ENCODE peak calls at places on chromosomes 1 and 21, in eight cellular contexts. Y is CD8-positive, alpha-beta T cell; G is DMS53; C is neural progenitor cell; W is H4; Q is activated naive CD4-positive, alpha-beta T cell; J is GF-D8; F is NCI-H1436. D is an unnamed sample.

GRCh38 chr1:88935522-88936222 is 44.3 kb upstream of the GTF2B start:
- DNase-seq in Q (no peak), Y (peak; percentile 8), C (peak; percentile 50), F (no peak), G (peak; percentile 73), W (peak; percentile 23), J (no peak), D (peak; percentile 1)

GRCh38 chr1:233081686-233082085 is 131.3 kb downstream of the NTPCR start:
- DNase-seq in Y (no peak), Q (no peak), C (no peak), J (no peak), G (no peak), W (no peak), F (no peak), D (no peak)

GRCh38 chr1:21963477-21964217 is 13.2 kb upstream of the CELA3B start:
- DNase-seq in Q (peak; percentile 73), F (peak; percentile 61), C (peak; percentile 77), G (peak; percentile 82), W (peak; percentile 56), Y (peak; percentile 86), J (no peak), D (peak; percentile 17)

GRCh38 chr1:162541619-162542141 is 19.8 kb upstream of the UAP1 start:
- DNase-seq in C (no peak), G (no peak), W (peak; percentile 73), F (no peak), Q (no peak), Y (no peak), J (no peak), D (no peak)

GRCh38 chr1:54290443-54291184 is 90.6 kb downstream of the MRPL37 start:
- DNase-seq in C (no peak), J (no peak), Y (no peak), Q (no peak), F (no peak), G (no peak), W (peak; percentile 50), D (no peak)

GRCh38 chr1:80966266-80966665 is 834.5 kb upstream of the ADGRL2 start:
- DNase-seq in Q (no peak), F (no peak), C (no peak), G (no peak), W (no peak), Y (no peak), J (no peak), D (no peak)

GRCh38 chr1:4003846-4004505 is 103.9 kb upstream of the C1orf174 start:
- DNase-seq in Q (no peak), Y (no peak), C (no peak), J (no peak), G (no peak), F (no peak), W (no peak), D (no peak)

GRCh38 chr1:21217812-21218596 is 41.3 kb upstream of the EIF4G3 start:
- DNase-seq in F (peak; percentile 10), C (peak; percentile 79), W (no peak), Q (no peak), G (peak; percentile 57), Y (peak; percentile 27), J (no peak), D (no peak)

GRCh38 chr1:12185556-12186276 is 18.9 kb downstream of the TNFRSF1B start:
- DNase-seq in G (peak; percentile 17), Q (no peak), C (no peak), Y (no peak), F (no peak), W (no peak), J (no peak), D (no peak)

GRCh38 chr1:76285578-76286135 is 211.1 kb downstream of the ST6GALNAC3 start:
- DNase-seq in Y (no peak), F (no peak), Q (no peak), G (no peak), J (no peak), W (no peak), C (no peak), D (no peak)

GRCh38 chr1:110309139-110309538 is 30.0 kb upstream of the RBM15 start:
- DNase-seq in Q (no peak), Y (no peak), J (no peak), W (no peak), G (peak; percentile 12), F (no peak), C (no peak), D (no peak)

GRCh38 chr1:171911506-171911905 is 70.2 kb downstream of the DNM3 start:
- DNase-seq in F (no peak), Q (no peak), W (no peak), G (no peak), Y (no peak), C (peak; percentile 58), J (no peak), D (no peak)

GRCh38 chr1:234546387-234546704 is 63.6 kb downstream of the IRF2BP2 start:
- DNase-seq in J (no peak), C (no peak), Y (no peak), Q (no peak), F (no peak), W (no peak), G (no peak), D (no peak)

GRCh38 chr1:151611832-151612505 is at the start of gene SNX27:
- DNase-seq in J (peak; percentile 90), Y (peak; percentile 86), W (peak; percentile 88), G (peak; percentile 96), C (peak; percentile 99), Q (peak; percentile 77), F (peak; percentile 88), D (peak; percentile 94)

GRCh38 chr1:61282387-61282786 is 200.0 kb downstream of the NFIA start:
- DNase-seq in J (no peak), W (no peak), F (no peak), Q (no peak), G (no peak), C (no peak), Y (no peak), D (no peak)

GRCh38 chr1:14924455-14925325 is 228.9 kb upstream of the TMEM51 start:
- DNase-seq in W (no peak), F (peak; percentile 10), C (peak; percentile 65), G (no peak), J (no peak), Q (no peak), Y (no peak), D (no peak)

GRCh38 chr21:32372755-32373154 is 20.1 kb downstream of the URB1 start:
- DNase-seq in J (no peak), Y (no peak), Q (no peak), W (no peak), C (no peak), F (no peak), G (no peak), D (peak; percentile 9)

GRCh38 chr1:154260127-154260526 is 12.3 kb upstream of the HAX1 start:
- DNase-seq in W (no peak), G (no peak), Q (no peak), F (no peak), C (no peak), J (no peak), Y (no peak), D (no peak)

GRCh38 chr21:36265431-36265830 is 54.6 kb upstream of the MORC3 start:
- DNase-seq in Y (no peak), J (no peak), C (no peak), W (no peak), G (no peak), F (no peak), Q (no peak), D (no peak)

GRCh38 chr1:90193116-90193515 is 198.2 kb downstream of the ZNF326 start:
- DNase-seq in J (no peak), Q (no peak), G (no peak), F (no peak), Y (no peak), W (no peak), C (no peak), D (no peak)

D was measured in NCI-H2171.